ENCODE peak calls at places on chromosomes 1 and 21, in ten cellular contexts. T, F, E, V, I, G, D, Q, U and O are unnamed samples.

GRCh38 chr21:44374601-44375280 is 21.3 kb downstream of the TRPM2 start:
- DNase-seq in U (no peak), D (no peak), V (no peak), E (no peak), G (no peak), F (no peak), T (no peak), Q (no peak), I (no peak), O (no peak)

GRCh38 chr1:197976368-197976767 is 59.2 kb downstream of the LHX9 start:
- DNase-seq in T (no peak), I (no peak), V (no peak), E (no peak), Q (no peak), G (no peak), F (no peak), D (peak), U (no peak), O (no peak)

GRCh38 chr1:36446780-36447179 is 3.5 kb downstream of the OSCP1 start:
- DNase-seq in E (no peak), G (no peak), D (no peak), U (no peak), T (peak), I (no peak), Q (no peak), V (no peak), F (no peak), O (no peak)

GRCh38 chr1:198056255-198056654 is 100.5 kb upstream of the NEK7 start:
- DNase-seq in T (no peak), V (no peak), E (no peak), U (no peak), Q (peak), F (no peak), D (no peak), G (no peak), I (no peak), O (no peak)

GRCh38 chr1:193937308-193937707 is 750.9 kb upstream of the B3GALT2 start:
- DNase-seq in I (no peak), D (no peak), E (no peak), F (no peak), U (no peak), T (no peak), V (no peak), Q (no peak), G (no peak), O (no peak)

GRCh38 chr1:1004780-1005697 is 5.1 kb upstream of the HES4 start:
- DNase-seq in V (no peak), F (peak), T (no peak), Q (peak), I (no peak), G (no peak), D (no peak), E (peak), U (no peak), O (no peak)

GRCh38 chr1:229221106-229222019 is 49.5 kb upstream of the RAB4A start:
- DNase-seq in V (no peak), Q (no peak), F (peak), I (no peak), G (no peak), U (no peak), D (peak), E (no peak), T (no peak), O (no peak)

GRCh38 chr1:64043976-64044375 is 159.4 kb upstream of the UBE2U start:
- DNase-seq in F (no peak), E (peak), T (no peak), V (no peak), G (no peak), U (peak), I (no peak), D (peak), Q (no peak), O (no peak)

GRCh38 chr21:28742527-28742926 is 250.2 kb downstream of the LTN1 start:
- DNase-seq in F (no peak), Q (no peak), I (no peak), D (peak), E (no peak), T (no peak), G (no peak), U (no peak), V (no peak), O (no peak)

GRCh38 chr1:116763787-116764465 is 9.7 kb downstream of the CD2 start:
- DNase-seq in E (no peak), T (peak), V (no peak), D (no peak), U (no peak), I (no peak), Q (peak), F (no peak), G (no peak), O (no peak)

GRCh38 chr1:27388337-27389005 is 4.0 kb upstream of the GPR3 start:
- DNase-seq in F (peak), E (no peak), I (peak), D (peak), U (no peak), G (no peak), Q (peak), T (peak), V (peak), O (no peak)

GRCh38 chr1:214658785-214659184 is 55.8 kb downstream of the CENPF start:
- DNase-seq in D (peak), V (no peak), T (no peak), U (peak), Q (peak), E (no peak), I (no peak), G (no peak), F (no peak), O (no peak)

GRCh38 chr1:214658175-214658574 is 55.2 kb downstream of the CENPF start:
- DNase-seq in U (no peak), G (no peak), I (no peak), V (no peak), D (no peak), F (no peak), E (no peak), T (no peak), Q (no peak), O (no peak)

GRCh38 chr1:214662386-214662785 is 59.4 kb downstream of the CENPF start:
- DNase-seq in I (no peak), G (no peak), U (no peak), Q (no peak), T (no peak), V (no peak), F (no peak), E (no peak), D (no peak), O (no peak)

GRCh38 chr1:214660190-214660589 is 57.2 kb downstream of the CENPF start:
- DNase-seq in F (no peak), T (no peak), I (no peak), D (no peak), G (no peak), E (no peak), Q (no peak), V (no peak), U (no peak), O (no peak)

GRCh38 chr1:214660900-214661299 is 57.9 kb downstream of the CENPF start:
- DNase-seq in G (peak), Q (peak), T (no peak), V (peak), F (peak), E (peak), D (peak), I (no peak), U (peak), O (no peak)
- TF ChIP-seq CTCF in G (peak), Q (no peak), T (no peak), V (peak), F (no peak), E (peak), D (peak), I (peak), U (peak), O (no peak)

GRCh38 chr1:171142451-171143121 is 42.5 kb upstream of the FMO2 start:
- DNase-seq in U (peak), F (peak), Q (no peak), V (no peak), E (peak), D (peak), G (peak), T (no peak), I (no peak), O (no peak)
- TF ChIP-seq CTCF in U (no peak), F (no peak), Q (no peak), V (no peak), E (no peak), D (no peak), G (no peak), T (no peak), I (peak), O (no peak)

DNA sequence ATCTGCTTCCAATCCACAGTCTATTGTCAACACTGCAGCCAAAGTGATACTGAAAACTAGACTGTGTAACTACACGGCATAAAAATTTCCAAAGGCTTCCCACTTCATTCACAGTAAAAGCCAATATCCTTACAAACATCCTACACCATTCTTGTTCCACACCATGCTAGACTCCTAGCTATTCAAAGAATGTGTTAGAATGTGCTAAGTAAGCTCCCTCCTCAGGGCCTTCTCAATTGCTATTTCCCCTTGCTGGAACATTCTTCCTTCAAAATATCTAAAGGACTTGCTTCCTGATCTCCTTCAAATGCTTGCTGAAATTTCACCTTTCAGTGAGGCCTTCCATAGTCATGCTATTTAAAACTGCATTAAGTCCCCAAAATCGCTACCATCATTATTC is 228.1 kb downstream of the AKT3 start:
- DNase-seq in U (peak), Q (no peak), G (no peak), E (no peak), T (no peak), I (no peak), V (no peak), D (no peak), F (no peak), O (no peak)
- TF ChIP-seq CTCF in U (no peak), Q (no peak), G (no peak), E (no peak), T (no peak), I (no peak), V (no peak), D (no peak), F (no peak), O (no peak)

GRCh38 chr1:14438127-14438769 is 160.2 kb upstream of the KAZN start:
- DNase-seq in U (no peak), Q (no peak), E (no peak), T (no peak), V (no peak), D (no peak), F (no peak), I (no peak), G (no peak), O (no peak)

GRCh38 chr1:14440166-14440565 is 158.3 kb upstream of the KAZN start:
- DNase-seq in E (no peak), U (no peak), T (no peak), Q (no peak), I (no peak), D (no peak), V (no peak), F (no peak), G (no peak), O (no peak)

GRCh38 chr1:14439015-14439414 is 159.5 kb upstream of the KAZN start:
- DNase-seq in D (no peak), E (no peak), U (peak), G (no peak), Q (no peak), V (no peak), I (no peak), T (no peak), F (no peak), O (no peak)

GRCh38 chr1:14437410-14437913 is 161.0 kb upstream of the KAZN start:
- DNase-seq in U (no peak), D (no peak), T (no peak), G (no peak), Q (no peak), V (no peak), E (no peak), F (no peak), I (no peak), O (no peak)

GRCh38 chr1:14435368-14436023 is 163.0 kb upstream of the KAZN start:
- DNase-seq in U (no peak), T (no peak), D (no peak), F (no peak), E (no peak), V (peak), Q (no peak), G (no peak), I (no peak), O (no peak)
- TF ChIP-seq CTCF in U (no peak), T (no peak), D (no peak), F (no peak), E (no peak), V (peak), Q (peak), G (no peak), I (peak), O (no peak)

GRCh38 chr1:155911156-155912055 is at the start of gene RIT1:
- DNase-seq in V (peak), T (peak), Q (peak), G (no peak), E (no peak), U (peak), F (peak), I (peak), D (peak), O (peak)
- TF ChIP-seq CTCF in V (peak), T (peak), Q (no peak), G (peak), E (no peak), U (no peak), F (no peak), I (peak), D (no peak), O (peak)

GRCh38 chr1:212110617-212111016 is 75.1 kb downstream of the DTL start:
- DNase-seq in I (peak), V (no peak), E (no peak), Q (no peak), U (peak), D (peak), G (no peak), T (no peak), F (peak), O (no peak)
- TF ChIP-seq CTCF in I (no peak), V (no peak), E (peak), Q (no peak), U (no peak), D (peak), G (no peak), T (no peak), F (no peak), O (no peak)

GRCh38 chr1:16334655-16335340 is 17.5 kb downstream of the FBXO42 start:
- DNase-seq in T (no peak), U (no peak), D (no peak), I (no peak), G (no peak), V (no peak), F (no peak), E (no peak), Q (no peak), O (no peak)
- TF ChIP-seq CTCF in T (no peak), U (no peak), D (no peak), I (no peak), G (no peak), V (no peak), F (no peak), E (no peak), Q (no peak), O (no peak)

DNA sequence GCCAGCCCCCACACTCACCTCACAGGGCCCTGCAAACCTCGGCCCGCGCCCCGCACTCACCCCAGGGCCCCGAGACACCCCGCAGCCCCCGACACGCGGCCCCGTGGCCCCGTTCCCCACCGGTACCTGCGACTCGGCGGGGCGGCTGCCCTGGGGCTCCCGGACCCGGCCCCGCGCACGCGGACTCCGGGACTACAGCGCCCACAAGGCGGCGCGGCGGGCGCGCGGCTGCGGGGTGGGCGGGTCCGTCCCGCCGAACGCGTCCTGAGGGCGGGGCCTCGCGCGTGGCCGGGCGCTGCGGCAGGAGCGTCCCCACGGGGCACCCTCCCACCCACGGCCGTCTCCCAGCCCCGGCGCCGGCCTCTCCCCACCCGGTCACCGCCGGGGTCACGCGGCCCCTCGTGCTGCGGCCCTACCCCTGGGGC is at the start of gene SLC19A1:
- DNase-seq in D (peak), U (no peak), G (no peak), E (no peak), Q (peak), V (peak), T (peak), I (peak), F (peak), O (no peak)
- TF ChIP-seq CTCF in D (no peak), U (no peak), G (peak), E (peak), Q (no peak), V (peak), T (peak), I (peak), F (no peak), O (no peak)

GRCh38 chr1:97192872-97193572 is 471.4 kb downstream of the PTBP2 start:
- DNase-seq in T (no peak), U (peak), G (peak), D (peak), E (peak), Q (no peak), V (no peak), F (peak), I (no peak), O (no peak)
- TF ChIP-seq CTCF in T (no peak), U (peak), G (peak), D (peak), E (peak), Q (no peak), V (no peak), F (no peak), I (no peak), O (no peak)

DNA sequence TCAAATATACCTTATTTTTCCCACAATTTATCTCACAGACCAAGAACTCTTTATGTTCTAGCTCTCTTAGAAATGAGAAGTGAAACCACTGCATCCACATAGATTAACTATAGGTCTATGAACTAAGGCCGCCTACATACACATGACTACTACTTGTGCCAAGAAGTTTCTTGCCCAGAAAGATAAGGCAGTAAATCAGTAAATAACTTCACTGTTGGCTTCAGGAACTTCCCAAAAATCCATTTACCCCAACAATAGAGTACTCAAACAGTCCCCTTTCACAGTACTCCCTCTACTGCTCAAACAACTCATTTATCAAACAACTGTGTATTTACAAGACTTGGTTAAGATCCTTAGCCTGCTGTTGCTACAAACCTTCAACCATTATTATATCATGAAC is 96.5 kb downstream of the NME7 start:
- DNase-seq in G (no peak), I (no peak), F (no peak), V (no peak), D (no peak), U (no peak), Q (no peak), E (no peak), T (no peak), O (no peak)
- TF ChIP-seq CTCF in G (no peak), I (peak), F (no peak), V (no peak), D (no peak), U (no peak), Q (no peak), E (no peak), T (no peak), O (no peak)